ENCODE peak calls at places on chromosomes 2 and 18, in nine cellular contexts. W is lung microvascular endothelial cell; H is activated CD4-positive, alpha-beta T cell treated with anti-CD3 and anti-CD28 coated beads, Interleukin-2, amount 10 ng/mL, durations not matched to agents 7 days and 5 days; J is putamen; C is stimulated activated CD8-positive, alpha-beta memory T cell treated with anti-CD3 and anti-CD28 coated beads, Interleukin-15, amount 100 ng/mL, for 4 hours; M is hippocampal formation; Q is left cardiac atrium; I is lower lobe of right lung; R is AG09319. P is an unnamed sample.

GRCh38 chr2:149068996-149069888 is 30.7 kb downstream of the LYPD6B start:
- DNase-seq in W (no peak), H (peak; percentile 46), J (no peak), C (no peak), M (no peak), Q (no peak), I (no peak), R (peak; percentile 73), P (no peak)

GRCh38 chr18:57533399-57533884 is 53.1 kb downstream of the FECH start:
- DNase-seq in W (no peak), H (no peak), J (no peak), C (no peak), M (no peak), Q (no peak), I (no peak), R (peak; percentile 14), P (no peak)

GRCh38 chr2:112938904-112939303 is 27.9 kb downstream of the IL37 start:
- DNase-seq in W (no peak), H (no peak), J (no peak), C (no peak), M (no peak), Q (no peak), I (no peak), R (no peak), P (no peak)

GRCh38 chr2:128449226-128450061 is 130.8 kb upstream of the HS6ST1 start:
- DNase-seq in W (no peak), H (no peak), J (no peak), C (no peak), M (no peak), Q (no peak), I (no peak), R (no peak), P (peak; percentile 56)

GRCh38 chr18:50125456-50125855 is 69.5 kb downstream of the MYO5B start:
- DNase-seq in W (no peak), H (no peak), J (no peak), C (no peak), M (no peak), Q (no peak), I (no peak), R (no peak), P (no peak)

GRCh38 chr2:163401481-163401880 is 334.3 kb downstream of the FIGN start:
- DNase-seq in W (no peak), H (no peak), J (no peak), C (no peak), M (no peak), Q (peak; percentile 42), I (no peak), R (no peak), P (no peak)

GRCh38 chr2:234395801-234396478 is 100.9 kb downstream of the ARL4C start:
- DNase-seq in W (no peak), H (no peak), J (no peak), C (no peak), M (no peak), Q (no peak), I (no peak), R (no peak), P (no peak)

GRCh38 chr2:80340022-80340421 is 35.5 kb upstream of the LRRTM1 start:
- DNase-seq in W (no peak), H (no peak), J (no peak), C (no peak), M (no peak), Q (no peak), I (no peak), R (no peak), P (no peak)

GRCh38 chr2:148660999-148661398 is 16.4 kb downstream of the EPC2 start:
- DNase-seq in W (peak; percentile 14), H (no peak), J (no peak), C (no peak), M (no peak), Q (no peak), I (no peak), R (no peak), P (no peak)

GRCh38 chr2:29920631-29921559 is 491 bp downstream of the ALK start:
- DNase-seq in W (peak; percentile 2), H (no peak), J (peak; percentile 7), C (no peak), M (no peak), Q (peak; percentile 24), I (peak; percentile 45), R (no peak), P (no peak)

GRCh38 chr2:182368446-182368845 is 58.4 kb downstream of the PDE1A start:
- DNase-seq in W (no peak), H (no peak), J (no peak), C (no peak), M (no peak), Q (no peak), I (no peak), R (peak; percentile 79), P (no peak)